ENCODE peak calls at places on chromosomes 16 and 17, in five cellular contexts. M is posterior cingulate gyrus; T is stimulated activated CD4-positive, alpha-beta T cell treated with anti-CD3 and anti-CD28 coated beads, Interleukin-1b, Interleukin-23, amount 100 ng/mL, for 1 hour; Y is Caco-2; Q is adrenal gland. W is an unnamed sample.
A peak's percentile ranks its signal among the peaks of the same experiment; 100 is the strongest.

GRCh38 chr16:404971-405486 is 3.3 kb downstream of the DECR2 start:
- DNase-seq in Y (no peak), T (no peak), M (no peak), Q (no peak), W (no peak)

GRCh38 chr16:49024896-49025295 is 256.7 kb downstream of the CBLN1 start:
- DNase-seq in Q (no peak), Y (no peak), M (no peak), T (no peak), W (no peak)

GRCh38 chr16:82240111-82240510 is 70.1 kb upstream of the MPHOSPH6 start:
- DNase-seq in Q (no peak), M (no peak), T (no peak), Y (no peak), W (no peak)

GRCh38 chr17:29376667-29377268 is 13.4 kb upstream of the TAOK1 start:
- DNase-seq in T (no peak), Y (no peak), Q (peak; percentile 58), M (peak; percentile 96), W (no peak)

GRCh38 chr17:692116-692515 is 22.5 kb downstream of the VPS53 start:
- DNase-seq in M (no peak), Q (no peak), T (no peak), Y (no peak), W (no peak)

GRCh38 chr17:82845163-82845807 is 5.5 kb upstream of the ZNF750 start:
- DNase-seq in Q (peak; percentile 71), T (no peak), Y (no peak), M (peak; percentile 82), W (peak; percentile 77)

GRCh38 chr17:32813021-32813420 is 63.9 kb downstream of the MYO1D start:
- DNase-seq in Y (no peak), M (no peak), T (no peak), Q (no peak), W (no peak)

GRCh38 chr17:73782641-73783381 is 138.6 kb upstream of the SDK2 start:
- DNase-seq in T (no peak), Q (no peak), Y (no peak), M (peak; percentile 24), W (no peak)

GRCh38 chr17:17837380-17837821 is 615 bp upstream of the SREBF1 start:
- DNase-seq in Q (peak; percentile 71), Y (peak; percentile 68), T (no peak), M (no peak), W (no peak)

W was measured in Right ventricle myocardium superior.